ENCODE peak calls at places on chromosome 10, in ten cellular contexts. S is IMR-90, W is PC-9, N is GM06990, H is heart right ventricle, I is Peyer's patch, P is AG10803, O is hepatocyte, Q is coronary artery, Y is HL-60. A is an unnamed sample.
A peak's percentile ranks its signal among the peaks of the same experiment; 100 is the strongest.

GRCh38 chr10:21675157-21675796 is 141.2 kb downstream of the MLLT10 start:
- DNase-seq in S (peak; percentile 29), W (no peak), N (no peak), H (no peak), I (peak; percentile 66), P (peak; percentile 32), O (peak; percentile 21), Q (no peak), Y (peak; percentile 2), A (peak; percentile 54)

GRCh38 chr10:101565370-101565900 is 22.6 kb downstream of the POLL start:
- DNase-seq in S (no peak), W (no peak), N (no peak), H (no peak), I (peak; percentile 23), P (no peak), O (no peak), Q (peak; percentile 59), Y (no peak), A (no peak)

GRCh38 chr10:43681721-43682120 is 33.0 kb upstream of the ZNF32 start:
- DNase-seq in S (no peak), W (no peak), N (no peak), H (no peak), I (no peak), P (no peak), O (no peak), Q (peak; percentile 52), Y (no peak), A (no peak)

GRCh38 chr10:99870051-99870730 is 87.8 kb downstream of the ABCC2 start:
- DNase-seq in S (no peak), W (no peak), N (peak; percentile 70), H (no peak), I (no peak), P (no peak), O (no peak), Q (no peak), Y (no peak), A (no peak)

GRCh38 chr10:5976689-5977470 is 463 bp downstream of the IL15RA start:
- DNase-seq in S (peak; percentile 47), W (no peak), N (peak; percentile 72), H (peak; percentile 47), I (peak; percentile 77), P (peak; percentile 57), O (peak; percentile 34), Q (no peak), Y (no peak), A (peak; percentile 55)

GRCh38 chr10:131816941-131817700 is 83.7 kb upstream of the PPP2R2D start:
- DNase-seq in S (no peak), W (no peak), N (no peak), H (no peak), I (no peak), P (no peak), O (no peak), Q (peak; percentile 53), Y (no peak), A (no peak)

GRCh38 chr10:93719901-93720300 is 17.5 kb upstream of the FRA10AC1 start:
- DNase-seq in S (no peak), W (no peak), N (no peak), H (no peak), I (no peak), P (no peak), O (no peak), Q (no peak), Y (no peak), A (no peak)

GRCh38 chr10:62662471-62662870 is 142.0 kb upstream of the ADO start:
- DNase-seq in S (no peak), W (no peak), N (no peak), H (no peak), I (no peak), P (no peak), O (no peak), Q (no peak), Y (no peak), A (no peak)

GRCh38 chr10:121594623-121595320 is 3.5 kb downstream of the FGFR2 start:
- DNase-seq in S (no peak), W (no peak), N (no peak), H (no peak), I (no peak), P (peak; percentile 73), O (no peak), Q (no peak), Y (no peak), A (no peak)

GRCh38 chr10:102453502-102453901 is 2.2 kb upstream of the C10orf95 start:
- DNase-seq in S (no peak), W (no peak), N (no peak), H (no peak), I (no peak), P (no peak), O (no peak), Q (no peak), Y (no peak), A (no peak)

GRCh38 chr10:35691522-35692236 is 49.6 kb upstream of the FZD8 start:
- DNase-seq in S (no peak), W (no peak), N (no peak), H (no peak), I (no peak), P (no peak), O (no peak), Q (no peak), Y (no peak), A (no peak)

DNA sequence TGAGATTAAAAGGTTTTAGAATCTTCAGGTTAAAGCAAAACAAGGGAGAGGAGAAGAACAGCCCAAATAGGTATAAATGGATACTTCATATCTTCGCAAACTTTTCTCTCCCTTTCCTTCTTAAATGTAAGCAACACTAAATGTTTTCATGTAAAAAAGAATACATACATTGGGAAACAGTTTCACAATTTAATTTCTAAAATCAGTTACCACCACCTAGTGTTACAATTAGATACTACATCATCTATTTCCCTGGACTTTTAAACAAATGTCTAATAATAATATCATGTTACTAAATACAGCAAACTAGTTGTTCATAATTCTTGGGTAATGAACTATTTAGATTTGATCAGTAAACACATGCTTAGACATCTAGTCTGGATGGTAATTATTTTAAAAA is 35.8 kb downstream of the MINDY3 start:
- DNase-seq in S (peak; percentile 44), W (no peak), N (no peak), H (no peak), I (no peak), P (peak; percentile 34), O (no peak), Q (no peak), Y (no peak), A (peak; percentile 53)
- TF ChIP-seq CTCF in S (peak; percentile 56), W (peak; percentile 64), N (peak; percentile 22), H (peak; percentile 26), I (peak; percentile 25), P (peak; percentile 63), O (peak; percentile 68), Q (peak; percentile 21), Y (no peak), A (peak; percentile 55)

DNA sequence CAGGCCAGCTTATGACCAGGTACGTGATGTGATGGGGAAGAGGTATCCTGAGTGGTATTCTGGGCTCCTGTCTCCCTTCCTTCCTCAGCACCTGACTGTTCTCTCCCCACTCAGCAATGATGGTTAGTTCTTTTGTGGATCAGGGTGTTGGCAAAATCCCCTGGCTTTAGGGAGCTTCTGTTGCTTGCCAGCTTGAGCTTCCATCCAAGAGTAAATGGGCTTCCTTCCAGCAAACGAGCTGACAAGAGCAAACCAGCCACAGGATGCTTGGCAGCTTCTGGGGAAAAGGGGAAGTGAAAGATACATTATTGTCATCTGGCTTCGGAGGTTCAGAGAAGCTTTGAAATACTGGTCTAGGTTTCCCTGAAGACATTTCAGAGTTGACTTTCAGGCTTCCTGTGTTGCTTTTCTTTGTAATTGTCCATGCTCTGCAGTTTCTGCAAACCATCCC is 5.2 kb downstream of the DUSP5 start:
- DNase-seq in S (peak; percentile 80), W (no peak), N (peak; percentile 74), H (peak; percentile 87), I (peak; percentile 72), P (peak; percentile 96), O (peak; percentile 57), Q (no peak), Y (peak; percentile 80), A (peak; percentile 69)
- H3K4me3 ChIP-seq in S (no peak overlapping the region), W (peak overlapping the region; percentile 98), N (peak overlapping the region; percentile 93), H (peak overlapping the region; percentile 16), I (no peak overlapping the region), P (peak overlapping the region; percentile 23), O (no peak overlapping the region), Q (no peak overlapping the region), Y (no peak overlapping the region), A (peak overlapping the region; percentile 14)

GRCh38 chr10:37436361-37436760 is 311.0 kb downstream of the ANKRD30A start:
- DNase-seq in S (no peak), W (no peak), N (no peak), H (no peak), I (no peak), P (no peak), O (no peak), Q (no peak), Y (no peak), A (no peak)

GRCh38 chr10:37434091-37434490 is 308.7 kb downstream of the ANKRD30A start:
- DNase-seq in S (no peak), W (no peak), N (no peak), H (no peak), I (no peak), P (peak; percentile 3), O (no peak), Q (no peak), Y (no peak), A (peak; percentile 6)
- TF ChIP-seq CTCF in S (no peak), W (peak; percentile 34), N (no peak), H (no peak), I (no peak), P (no peak), O (no peak), Q (no peak), Y (no peak), A (no peak)

GRCh38 chr10:124094419-124094785 is 1.0 kb upstream of the CHST15 start:
- DNase-seq in S (no peak), W (no peak), N (no peak), H (peak; percentile 30), I (no peak), P (no peak), O (no peak), Q (no peak), Y (no peak), A (no peak)
- H3K4me3 ChIP-seq in S (no peak overlapping the region), W (peak overlapping the region; percentile 75), N (no peak overlapping the region), H (peak overlapping the region; percentile 66), I (peak overlapping the region; percentile 56), P (no peak overlapping the region), O (no peak overlapping the region), Q (peak overlapping the region; percentile 85), Y (no peak overlapping the region), A (peak overlapping the region; percentile 64)

A was measured in choroid plexus epithelial cell.